ENCODE peak calls at places on chromosomes 2 and 18, in five cellular contexts. M is AG10803, F is bronchial epithelial cell, I is AG04450, O is gastrocnemius medialis. J is an unnamed sample.

GRCh38 chr2:67755511-67755910 is 307.3 kb downstream of the C1D start:
- DNase-seq in O (no peak), M (no peak), I (no peak), F (no peak), J (no peak)

GRCh38 chr2:7837232-7837760 is 844.6 kb upstream of the ID2 start:
- DNase-seq in I (no peak), M (no peak), O (no peak), F (no peak), J (no peak)

GRCh38 chr2:220673475-220673874 is 898.6 kb downstream of the EPHA4 start:
- DNase-seq in M (no peak), O (no peak), F (no peak), I (no peak), J (no peak)

GRCh38 chr2:65357959-65358294 is 74.5 kb downstream of the SPRED2 start:
- DNase-seq in M (peak; percentile 31), I (no peak), F (no peak), O (no peak), J (peak; percentile 41)

GRCh38 chr2:197195591-197195990 is 115.0 kb downstream of the ANKRD44 start:
- DNase-seq in M (no peak), I (no peak), O (no peak), F (no peak), J (no peak)

GRCh38 chr18:9614401-9615279 is at the start of gene PPP4R1:
- DNase-seq in F (peak; percentile 73), O (peak; percentile 72), M (peak; percentile 66), I (no peak), J (peak; percentile 50)

GRCh38 chr2:3219536-3219935 is 158.1 kb downstream of the EIPR1 start:
- DNase-seq in O (no peak), F (no peak), M (no peak), I (no peak), J (no peak)

GRCh38 chr2:40348665-40349064 is 103.2 kb downstream of the SLC8A1 start:
- DNase-seq in O (no peak), F (peak; percentile 31), M (peak; percentile 97), I (no peak), J (no peak)

GRCh38 chr2:100721693-100722092 is 98.2 kb upstream of the NPAS2 start:
- DNase-seq in O (no peak), F (peak; percentile 68), M (no peak), I (no peak), J (no peak)

GRCh38 chr2:238493880-238494572 is 67.3 kb downstream of the ASB1 start:
- DNase-seq in F (no peak), M (no peak), I (no peak), O (no peak), J (no peak)

GRCh38 chr2:106523980-106524665 is 37.0 kb downstream of the CD8B2 start:
- DNase-seq in M (no peak), F (no peak), I (no peak), O (no peak), J (no peak)

GRCh38 chr2:227460079-227460485 is 11.9 kb upstream of the AGFG1 start:
- DNase-seq in I (no peak), F (no peak), O (no peak), M (peak; percentile 65), J (peak; percentile 84)

GRCh38 chr2:239153806-239154591 is 246.8 kb downstream of the HDAC4 start:
- DNase-seq in I (no peak), F (no peak), M (no peak), O (peak; percentile 11), J (no peak)

GRCh38 chr2:205743137-205743536 is 60.8 kb downstream of the NRP2 start:
- DNase-seq in M (no peak), F (no peak), I (no peak), O (no peak), J (no peak)

GRCh38 chr2:201122276-201122675 is 6.3 kb downstream of the CFLAR start:
- DNase-seq in O (peak; percentile 83), I (no peak), F (no peak), M (no peak), J (no peak)

GRCh38 chr2:207503234-207503633 is 26.5 kb upstream of the CREB1 start:
- DNase-seq in I (no peak), M (peak; percentile 70), F (no peak), O (no peak), J (peak; percentile 66)

GRCh38 chr2:223649941-223650530 is 47.9 kb upstream of the SCG2 start:
- DNase-seq in I (no peak), O (no peak), F (no peak), M (no peak), J (no peak)

GRCh38 chr2:207801259-207801658 is 31.6 kb upstream of the FZD5 start:
- DNase-seq in M (no peak), O (no peak), I (no peak), F (no peak), J (no peak)

GRCh38 chr2:172279843-172280242 is 147.5 kb upstream of the ITGA6 start:
- DNase-seq in M (no peak), F (peak; percentile 55), O (no peak), I (no peak), J (no peak)

GRCh38 chr2:40034198-40034597 is 255.1 kb upstream of the THUMPD2 start:
- DNase-seq in I (peak; percentile 70), O (no peak), M (peak; percentile 91), F (peak; percentile 84), J (peak; percentile 70)

GRCh38 chr2:230658877-230659652 is 53.6 kb upstream of the CAB39 start:
- DNase-seq in I (no peak), O (no peak), M (no peak), F (no peak), J (no peak)

GRCh38 chr2:150147889-150148683 is 339.4 kb downstream of the RND3 start:
- DNase-seq in F (no peak), I (no peak), O (no peak), M (no peak), J (no peak)

GRCh38 chr2:100780203-100781008 is 39.5 kb upstream of the NPAS2 start:
- DNase-seq in I (no peak), F (peak; percentile 92), M (no peak), O (no peak), J (peak; percentile 65)

GRCh38 chr2:10835052-10835970 is 22.7 kb upstream of the PDIA6 start:
- DNase-seq in I (no peak), O (peak; percentile 59), M (peak; percentile 17), F (peak; percentile 30), J (no peak)
- TF ChIP-seq CTCF in I (peak; percentile 84), O (peak; percentile 85), M (peak; percentile 68), F (peak; percentile 91), J (peak; percentile 74)

DNA sequence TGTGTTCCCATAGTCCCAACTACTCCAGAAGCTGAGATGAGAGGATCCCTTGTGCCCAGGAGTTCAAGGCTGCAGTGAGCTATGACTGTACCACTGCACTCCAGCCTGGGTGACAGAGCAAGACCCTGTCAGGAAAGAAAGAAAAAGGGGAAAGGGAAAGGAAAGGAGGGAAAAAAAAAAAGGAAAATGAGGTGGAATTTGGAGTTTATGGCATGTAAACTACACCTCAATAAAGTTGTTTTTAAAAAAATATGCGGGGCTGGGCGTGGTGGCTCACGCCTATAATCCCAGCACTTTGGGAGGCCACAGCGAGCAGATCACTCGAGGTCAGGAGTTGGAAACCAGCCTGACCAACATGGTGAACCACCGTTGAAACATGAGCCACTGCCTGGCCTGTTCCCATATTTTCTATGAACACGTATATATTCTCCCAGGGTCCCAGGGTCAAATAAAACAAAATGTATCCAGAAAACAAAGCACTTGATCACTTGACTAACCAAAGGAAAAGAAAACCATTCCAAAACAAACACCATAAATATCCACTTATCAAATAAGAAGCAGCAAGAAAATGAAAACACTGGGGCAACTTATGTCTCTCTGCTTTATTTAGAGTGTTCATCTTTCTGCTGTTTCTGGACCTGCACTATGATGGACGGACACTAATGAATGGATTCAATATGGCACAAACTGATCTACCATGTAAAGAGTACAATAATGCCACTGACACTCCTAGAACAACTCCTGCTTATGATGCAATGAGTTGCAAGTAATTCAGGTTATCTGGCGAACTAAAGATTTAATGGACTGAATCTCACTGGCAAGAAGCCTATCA is 56.8 kb downstream of the ASXL2 start:
- DNase-seq in F (no peak), M (no peak), O (no peak), I (no peak), J (peak; percentile 59)
- H3K4me3 ChIP-seq in F (no peak overlapping the region), M (no peak overlapping the region), O (no peak overlapping the region), I (no peak overlapping the region), J (no peak overlapping the region)

GRCh38 chr18:47150824-47151366 is 595 bp upstream of the HDHD2 start:
- DNase-seq in M (no peak), I (no peak), F (peak; percentile 17), O (no peak), J (no peak)

GRCh38 chr18:47149457-47150028 is 757 bp downstream of the HDHD2 start:
- DNase-seq in F (no peak), O (no peak), M (no peak), I (no peak), J (no peak)

GRCh38 chr18:47151457-47151856 is 1.2 kb upstream of the HDHD2 start:
- DNase-seq in I (no peak), O (no peak), F (no peak), M (no peak), J (peak; percentile 3)

DNA sequence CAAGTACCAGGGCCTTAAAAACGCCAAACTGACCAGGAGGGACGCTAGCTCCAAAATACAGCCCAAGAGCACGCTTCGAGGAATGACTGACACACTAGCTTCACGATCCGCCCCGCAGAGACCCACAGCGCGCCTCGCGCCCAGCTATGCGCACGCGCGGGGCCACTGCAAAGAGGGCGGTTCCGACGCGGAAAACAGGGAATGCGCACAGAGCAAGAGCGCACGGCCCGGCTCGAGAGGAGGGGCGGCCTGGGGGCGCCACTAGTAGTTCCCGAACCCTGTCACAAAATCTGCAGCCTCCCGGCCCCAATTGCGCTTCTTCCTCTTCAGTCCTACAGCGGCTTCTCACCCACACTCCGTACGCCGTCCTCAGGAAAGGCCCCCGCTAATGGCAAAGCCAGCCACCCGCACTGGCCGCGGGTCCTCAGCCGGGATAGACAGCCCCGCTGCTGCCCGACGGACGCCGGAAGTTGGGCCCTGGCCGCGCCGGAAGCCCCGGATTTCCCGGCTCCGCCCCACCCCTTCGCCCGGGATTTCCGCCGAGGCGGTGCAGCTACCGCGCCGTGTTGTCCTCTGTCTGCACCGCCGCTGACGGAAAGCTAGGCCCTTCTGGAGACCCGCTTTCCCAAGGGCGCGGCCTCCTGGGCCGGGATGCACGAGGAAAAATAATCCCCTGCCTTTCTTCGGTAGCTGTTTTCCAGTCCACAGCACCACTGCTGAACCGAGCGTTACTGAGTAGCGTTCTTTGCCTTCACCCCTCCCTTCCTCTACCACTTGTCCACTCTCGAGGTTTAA is at the start of gene HDHD2:
- DNase-seq in M (peak; percentile 70), F (peak; percentile 54), O (peak; percentile 75), I (peak; percentile 27), J (peak; percentile 72)
- TF ChIP-seq CTCF in M (no peak), F (no peak), O (no peak), I (no peak), J (no peak)

GRCh38 chr18:76524900-76525698 is 30.1 kb upstream of the ZNF516 start:
- DNase-seq in I (no peak), F (peak; percentile 55), M (peak; percentile 71), O (no peak), J (peak; percentile 42)
- H3K4me3 ChIP-seq in I (peak overlapping the region; percentile 58), F (peak overlapping the region; percentile 32), M (peak overlapping the region; percentile 69), O (peak overlapping the region; percentile 40), J (peak overlapping the region; percentile 47)